ENCODE peak calls at places on chromosome 5, in five cellular contexts. X is BE2C, E is AG04450, N is dorsolateral prefrontal cortex, L is GM06990. M is an unnamed sample.

GRCh38 chr5:18220631-18221030 is 586.4 kb downstream of the TAF11L14 start:
- DNase-seq in X (no peak), E (no peak), N (no peak), L (no peak), M (no peak)

GRCh38 chr5:56525117-56525516 is 290.2 kb upstream of the MAP3K1 start:
- DNase-seq in X (no peak), E (no peak), N (no peak), L (no peak), M (no peak)

GRCh38 chr5:109739741-109740140 is 50.0 kb downstream of the MAN2A1 start:
- DNase-seq in X (no peak), E (no peak), N (no peak), L (no peak), M (no peak)

GRCh38 chr5:126454535-126454934 is 31.3 kb downstream of the GRAMD2B start:
- DNase-seq in X (no peak), E (no peak), N (no peak), L (no peak), M (no peak)

GRCh38 chr5:53288511-53288910 is 179.0 kb upstream of the MOCS2 start:
- DNase-seq in X (no peak), E (no peak), N (no peak), L (no peak), M (no peak)

GRCh38 chr5:91266184-91266705 is 116.9 kb downstream of the ARRDC3 start:
- DNase-seq in X (no peak), E (no peak), N (no peak), L (peak; percentile 26), M (no peak)

GRCh38 chr5:11851402-11851801 is 52.8 kb downstream of the CTNND2 start:
- DNase-seq in X (no peak), E (no peak), N (peak; percentile 30), L (no peak), M (no peak)

GRCh38 chr5:126508251-126508961 is 85.2 kb downstream of the GRAMD2B start:
- DNase-seq in X (no peak), E (no peak), N (no peak), L (no peak), M (no peak)

GRCh38 chr5:116404792-116405191 is 169.8 kb downstream of the SEMA6A start:
- DNase-seq in X (no peak), E (no peak), N (no peak), L (no peak), M (no peak)

GRCh38 chr5:90161399-90161798 is 248.2 kb downstream of the CETN3 start:
- DNase-seq in X (peak; percentile 42), E (no peak), N (no peak), L (no peak), M (no peak)

GRCh38 chr5:428754-429452 is 14.1 kb upstream of the EXOC3 start:
- DNase-seq in X (no peak), E (no peak), N (no peak), L (no peak), M (no peak)

GRCh38 chr5:65213921-65214525 is 267.7 kb downstream of the ADAMTS6 start:
- DNase-seq in X (peak; percentile 32), E (no peak), N (no peak), L (no peak), M (no peak)

GRCh38 chr5:145712245-145712644 is 122.9 kb downstream of the PRELID2 start:
- DNase-seq in X (no peak), E (no peak), N (no peak), L (no peak), M (no peak)

GRCh38 chr5:115857621-115858349 is 16.1 kb downstream of the AP3S1 start:
- DNase-seq in X (no peak), E (no peak), N (no peak), L (no peak), M (no peak)

GRCh38 chr5:143824851-143825720 is 13.1 kb downstream of the HMHB1 start:
- DNase-seq in X (peak; percentile 86), E (peak; percentile 45), N (peak; percentile 76), L (peak; percentile 57), M (peak; percentile 80)

GRCh38 chr5:54792611-54793404 is 192.6 kb downstream of the ESM1 start:
- DNase-seq in X (no peak), E (no peak), N (no peak), L (no peak), M (no peak)

GRCh38 chr5:132788508-132788907 is 11.5 kb upstream of the SEPTIN8 start:
- DNase-seq in X (peak; percentile 44), E (no peak), N (no peak), L (no peak), M (no peak)

GRCh38 chr5:103472820-103473219 is 89.8 kb downstream of the NUDT12 start:
- DNase-seq in X (no peak), E (no peak), N (no peak), L (no peak), M (no peak)

GRCh38 chr5:170266570-170267379 is 30.8 kb downstream of the LCP2 start:
- DNase-seq in X (no peak), E (no peak), N (no peak), L (no peak), M (peak; percentile 43)

GRCh38 chr5:163569284-163569683 is 63.9 kb downstream of the MAT2B start:
- DNase-seq in X (no peak), E (no peak), N (no peak), L (no peak), M (no peak)

GRCh38 chr5:117060099-117060498 is 485.5 kb upstream of the SEMA6A start:
- DNase-seq in X (no peak), E (no peak), N (no peak), L (no peak), M (no peak)

GRCh38 chr5:5891350-5891749 is 468.9 kb downstream of the ICE1 start:
- DNase-seq in X (no peak), E (no peak), N (no peak), L (no peak), M (no peak)

GRCh38 chr5:180290568-180291233 is 1.2 kb downstream of the MAPK9 start:
- DNase-seq in X (no peak), E (no peak), N (no peak), L (no peak), M (no peak)

GRCh38 chr5:95780597-95780996 is 41.9 kb downstream of the GLRX start:
- DNase-seq in X (no peak), E (no peak), N (no peak), L (no peak), M (no peak)

GRCh38 chr5:92703991-92704390 is 877.0 kb downstream of the NR2F1-AS1 start:
- DNase-seq in X (no peak), E (no peak), N (no peak), L (no peak), M (no peak)

GRCh38 chr5:72654231-72654630 is 147.0 kb upstream of the ZNF366 start:
- DNase-seq in X (no peak), E (no peak), N (peak; percentile 47), L (no peak), M (no peak)

GRCh38 chr5:156678484-156678883 is 171.6 kb upstream of the PPP1R2B start:
- DNase-seq in X (no peak), E (no peak), N (no peak), L (no peak), M (no peak)

GRCh38 chr5:153480401-153480800 is 10.1 kb upstream of the GRIA1 start:
- DNase-seq in X (no peak), E (no peak), N (no peak), L (peak; percentile 19), M (no peak)

GRCh38 chr5:51082741-51083140 is 300.5 kb upstream of the ISL1 start:
- DNase-seq in X (no peak), E (no peak), N (no peak), L (no peak), M (no peak)

GRCh38 chr5:173291722-173292658 is 36.2 kb downstream of the STC2 start:
- DNase-seq in X (no peak), E (no peak), N (no peak), L (no peak), M (no peak)
- H3K27me3 ChIP-seq in X (peaks cover 8% of the 10 kb centered on the region), E (peaks cover 12% of the 10 kb centered on the region), N (no peaks in the 10 kb centered on the region), L (no peaks in the 10 kb centered on the region), M (peaks cover 48% of the 10 kb centered on the region)

GRCh38 chr5:61052870-61053269 is 107.9 kb downstream of the NDUFAF2 start:
- DNase-seq in X (no peak), E (peak; percentile 44), N (no peak), L (no peak), M (no peak)

GRCh38 chr5:61047346-61047745 is 102.3 kb downstream of the NDUFAF2 start:
- DNase-seq in X (no peak), E (no peak), N (no peak), L (no peak), M (no peak)

GRCh38 chr5:61044545-61044944 is 99.5 kb downstream of the NDUFAF2 start:
- DNase-seq in X (no peak), E (no peak), N (no peak), L (no peak), M (no peak)

GRCh38 chr5:61051267-61051666 is 106.3 kb downstream of the NDUFAF2 start:
- DNase-seq in X (no peak), E (peak; percentile 16), N (no peak), L (no peak), M (no peak)

DNA sequence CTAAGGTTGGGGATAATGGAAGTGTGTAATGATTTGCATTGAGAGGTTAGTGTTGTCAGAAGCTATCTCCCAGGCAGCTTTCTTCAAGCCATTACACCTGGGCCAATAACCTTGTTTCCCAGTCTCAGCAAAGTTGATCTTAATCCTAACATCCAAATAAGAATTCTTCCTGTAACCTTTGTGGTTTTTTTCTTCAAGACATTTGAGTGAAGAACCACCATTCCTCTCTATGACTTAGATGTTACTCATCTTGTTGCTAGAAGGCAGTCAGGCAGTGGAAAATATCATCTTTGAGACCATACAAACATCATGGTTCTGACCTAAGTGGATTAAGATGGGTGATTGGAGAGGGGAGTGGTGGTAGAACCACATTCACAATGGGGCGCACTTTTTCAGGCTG is 103.5 kb downstream of the NDUFAF2 start:
- DNase-seq in X (no peak), E (peak; percentile 48), N (no peak), L (no peak), M (no peak)
- TF ChIP-seq CTCF in X (no peak), E (no peak), N (no peak), L (no peak), M (no peak)

DNA sequence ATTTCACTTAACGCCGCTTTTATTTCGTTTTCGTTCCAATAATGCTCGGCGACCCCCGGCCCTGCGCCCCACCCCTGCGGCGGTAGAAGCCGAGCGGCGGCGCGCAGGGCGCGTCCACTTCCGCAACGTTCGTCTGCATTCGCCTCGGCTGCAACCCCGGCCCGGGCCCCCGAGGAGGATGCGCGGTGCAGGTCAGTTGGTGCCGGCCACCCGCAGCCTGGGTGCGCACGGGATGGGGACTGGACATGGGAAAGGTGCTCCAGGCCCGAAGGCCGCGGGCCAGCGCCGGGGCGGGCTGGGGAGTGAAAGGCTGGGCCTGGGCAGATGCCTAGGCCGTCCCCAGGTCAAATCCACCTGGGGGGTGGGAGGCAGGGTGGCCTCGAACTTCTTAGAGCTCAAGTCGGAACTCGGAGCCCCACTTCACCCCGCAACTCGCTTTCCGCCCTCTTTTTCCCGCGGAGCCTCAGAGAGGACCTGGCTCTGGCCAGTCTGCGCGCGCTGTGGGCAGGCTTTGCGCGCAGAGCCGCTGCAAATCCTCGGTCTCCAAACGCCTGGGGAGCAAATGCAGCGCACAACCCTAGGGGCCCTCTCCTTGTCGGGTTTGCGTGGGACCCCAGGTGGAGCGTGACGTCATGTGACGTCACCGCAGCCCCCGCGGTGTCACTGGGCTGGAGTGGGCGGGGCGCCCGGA is 3.2 kb downstream of the TLX3 start:
- DNase-seq in X (no peak), E (no peak), N (no peak), L (no peak), M (no peak)
- H3K27me3 ChIP-seq in X (no peaks in the 10 kb centered on the region), E (peaks cover 95% of the 10 kb centered on the region), N (peaks cover 98% of the 10 kb centered on the region), L (no peaks in the 10 kb centered on the region), M (peaks cover 85% of the 10 kb centered on the region)

DNA sequence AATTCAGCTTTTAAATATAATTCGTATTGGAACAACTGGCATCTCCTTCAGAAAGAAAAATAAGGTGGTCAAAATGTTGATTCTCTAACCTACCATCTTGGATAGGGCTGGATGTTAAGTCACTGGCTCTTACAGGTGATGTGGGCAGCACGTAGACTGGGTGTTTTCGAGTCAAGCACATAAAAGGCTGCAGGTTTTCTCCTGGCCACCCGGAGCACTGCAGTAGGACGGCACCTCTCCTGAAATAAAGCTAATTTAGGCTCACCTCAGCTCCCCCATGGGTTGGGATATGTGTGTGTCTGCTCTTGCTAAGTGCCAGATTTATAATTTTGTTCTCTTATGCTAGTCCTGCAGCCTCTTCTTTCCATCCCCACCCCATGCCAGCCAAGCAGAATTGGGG is 80.3 kb downstream of the IQGAP2 start:
- DNase-seq in X (no peak), E (no peak), N (no peak), L (no peak), M (no peak)
- TF ChIP-seq CTCF in X (peak; percentile 16), E (no peak), N (no peak), L (no peak), M (no peak)

M was measured in CD4-positive, alpha-beta T cell.